ENCODE peak calls at places on chromosome 4, in four cellular contexts. T is GM20000; G is Daoy; O is effector memory CD8-positive, alpha-beta T cell. I is an unnamed sample.

GRCh38 chr4:23889814-23890269 is at the start of gene PPARGC1A:
- DNase-seq in T (no peak), G (peak; percentile 31), O (no peak), I (peak; percentile 26)

GRCh38 chr4:40369437-40370278 is 34.5 kb downstream of the CHRNA9 start:
- DNase-seq in T (peak; percentile 25), G (no peak), O (no peak), I (no peak)

GRCh38 chr4:81136161-81136910 is 78.7 kb downstream of the PRKG2 start:
- DNase-seq in T (no peak), G (peak; percentile 11), O (no peak), I (no peak)

GRCh38 chr4:40347472-40347871 is 12.3 kb downstream of the CHRNA9 start:
- DNase-seq in T (no peak), G (no peak), O (no peak), I (no peak)

GRCh38 chr4:122988696-122989095 is 66.3 kb upstream of the NUDT6 start:
- DNase-seq in T (no peak), G (no peak), O (no peak), I (no peak)

GRCh38 chr4:118284169-118284568 is 68.6 kb downstream of the PRSS12 start:
- DNase-seq in T (no peak), G (no peak), O (no peak), I (no peak)

GRCh38 chr4:184123009-184123408 is 94.7 kb downstream of the ENPP6 start:
- DNase-seq in T (no peak), G (no peak), O (no peak), I (no peak)

GRCh38 chr4:47531241-47531953 is 46.3 kb downstream of the ATP10D start:
- DNase-seq in T (peak; percentile 30), G (peak; percentile 87), O (peak; percentile 50), I (peak; percentile 86)

GRCh38 chr4:83075696-83076095 is 38.8 kb downstream of the PLAC8 start:
- DNase-seq in T (no peak), G (no peak), O (no peak), I (no peak)

GRCh38 chr4:87251104-87251503 is 30.7 kb upstream of the KLHL8 start:
- DNase-seq in T (no peak), G (no peak), O (no peak), I (no peak)

I was measured in RCC 7860.